ENCODE peak calls at places on chromosome 19, in eight cellular contexts. F, G, M, Z, N, J, V and C are unnamed samples.

GRCh38 chr19:10946964-10947657 is 13.7 kb upstream of the SMARCA4 start:
- DNase-seq in V (no peak), N (no peak), M (no peak), F (no peak), Z (no peak), J (no peak), G (no peak), C (peak; percentile 86)

GRCh38 chr19:46856062-46857022 is 4.5 kb upstream of the ARHGAP35 start:
- DNase-seq in J (peak; percentile 70), Z (no peak), V (peak; percentile 99), F (peak; percentile 95), N (peak; percentile 87), M (peak; percentile 96), G (peak; percentile 92), C (peak; percentile 98)

GRCh38 chr19:47363758-47364529 is 14.8 kb downstream of the DHX34 start:
- DNase-seq in J (no peak), G (peak; percentile 17), M (no peak), Z (no peak), V (peak; percentile 58), F (no peak), N (no peak), C (no peak)

GRCh38 chr19:29483944-29484581 is 41.7 kb upstream of the VSTM2B start:
- DNase-seq in Z (peak; percentile 46), G (no peak), N (no peak), J (no peak), V (no peak), M (no peak), F (no peak), C (no peak)

GRCh38 chr19:44757735-44758505 is 9.4 kb downstream of the BCL3 start:
- DNase-seq in J (no peak), Z (no peak), G (peak; percentile 54), N (peak; percentile 8), V (peak; percentile 82), F (peak; percentile 69), M (peak; percentile 40), C (peak; percentile 75)

GRCh38 chr19:4352701-4353121 is 9.3 kb downstream of the MPND start:
- DNase-seq in N (peak; percentile 9), J (peak; percentile 41), Z (no peak), M (no peak), G (peak; percentile 35), F (no peak), V (peak; percentile 87), C (peak; percentile 74)

GRCh38 chr19:2176336-2176994 is 12.7 kb downstream of the DOT1L start:
- DNase-seq in V (no peak), M (no peak), J (no peak), F (peak; percentile 60), G (no peak), N (no peak), Z (no peak), C (peak; percentile 51)

GRCh38 chr19:51458899-51459592 is 792 bp upstream of the SIGLEC8 start:
- DNase-seq in F (no peak), N (no peak), Z (no peak), G (no peak), M (no peak), J (no peak), V (no peak), C (no peak)

GRCh38 chr19:17125728-17126677 is 50.4 kb downstream of the MYO9B start:
- DNase-seq in F (peak; percentile 49), M (peak; percentile 68), V (peak; percentile 41), J (no peak), G (peak; percentile 91), N (peak; percentile 37), Z (no peak), C (peak; percentile 42)